ENCODE peak calls at places on chromosomes 11 and 22, in ten cellular contexts. B is mesenchymal stem cell, K is colonic mucosa, F is NB4, Y is foreskin fibroblast, Z is BE2C, I is heart left ventricle, P is PC-3, E is SJSA1, G is heart right ventricle. S is an unnamed sample.

GRCh38 chr11:66543263-66544107 is 2.4 kb downstream of the ZDHHC24 start:
- DNase-seq in B (peak), K (peak), F (no peak), Y (peak), Z (peak), I (peak), P (no peak), E (no peak), G (peak), S (no peak)

GRCh38 chr11:128624269-128625170 is 37.2 kb upstream of the ETS1 start:
- DNase-seq in B (no peak), K (no peak), F (peak), Y (no peak), Z (no peak), I (no peak), P (no peak), E (no peak), G (no peak), S (peak)

GRCh38 chr11:117181586-117182550 is 3.3 kb downstream of the SIDT2 start:
- DNase-seq in B (no peak), K (peak), F (no peak), Y (no peak), Z (no peak), I (no peak), P (no peak), E (no peak), G (no peak), S (peak)

GRCh38 chr11:118572075-118572913 is at the start of gene ARCN1:
- DNase-seq in B (peak), K (peak), F (peak), Y (peak), Z (peak), I (peak), P (peak), E (peak), G (peak), S (peak)

GRCh38 chr11:35717043-35717442 is 54.5 kb downstream of the TRIM44 start:
- DNase-seq in B (no peak), K (no peak), F (no peak), Y (no peak), Z (peak), I (no peak), P (peak), E (no peak), G (no peak), S (no peak)

GRCh38 chr22:37060801-37061610 is 9.5 kb downstream of the KCTD17 start:
- DNase-seq in B (no peak), K (no peak), F (no peak), Y (no peak), Z (no peak), I (no peak), P (no peak), E (no peak), G (peak), S (no peak)

GRCh38 chr11:92257536-92257935 is 32.9 kb downstream of the FAT3 start:
- DNase-seq in B (no peak), K (no peak), F (no peak), Y (no peak), Z (no peak), I (no peak), P (no peak), E (no peak), G (no peak), S (no peak)

GRCh38 chr22:47388331-47388730 is 625.9 kb downstream of the TBC1D22A start:
- DNase-seq in B (no peak), K (no peak), F (no peak), Y (no peak), Z (no peak), I (no peak), P (no peak), E (no peak), G (no peak), S (peak)

GRCh38 chr11:108632041-108632440 is 32.8 kb upstream of the DDX10 start:
- DNase-seq in B (no peak), K (no peak), F (no peak), Y (no peak), Z (no peak), I (no peak), P (no peak), E (no peak), G (no peak), S (no peak)

GRCh38 chr22:47396515-47396914 is 634.1 kb downstream of the TBC1D22A start:
- DNase-seq in B (no peak), K (no peak), F (no peak), Y (no peak), Z (no peak), I (no peak), P (no peak), E (no peak), G (no peak), S (no peak)

GRCh38 chr11:14972581-14973490 is 685 bp upstream of the CALCA start:
- DNase-seq in B (no peak), K (no peak), F (no peak), Y (no peak), Z (no peak), I (no peak), P (no peak), E (no peak), G (no peak), S (no peak)

GRCh38 chr11:125171974-125172373 is 7.4 kb downstream of the PKNOX2 start:
- DNase-seq in B (no peak), K (no peak), F (no peak), Y (no peak), Z (no peak), I (no peak), P (no peak), E (no peak), G (no peak), S (no peak)

GRCh38 chr11:62129610-62130497 is 6.0 kb downstream of the INCENP start:
- DNase-seq in B (no peak), K (no peak), F (no peak), Y (no peak), Z (no peak), I (no peak), P (no peak), E (peak), G (no peak), S (peak)

GRCh38 chr22:22593964-22594656 is 35.0 kb upstream of the PRAME start:
- DNase-seq in B (peak), K (peak), F (peak), Y (peak), Z (peak), I (no peak), P (peak), E (no peak), G (peak), S (peak)

GRCh38 chr22:20118572-20119020 is 1.6 kb upstream of the TRMT2A start:
- DNase-seq in B (no peak), K (no peak), F (no peak), Y (no peak), Z (peak), I (peak), P (no peak), E (no peak), G (no peak), S (no peak)

GRCh38 chr22:29266564-29267461 is 968 bp downstream of the RHBDD3 start:
- DNase-seq in B (peak), K (no peak), F (peak), Y (no peak), Z (peak), I (no peak), P (no peak), E (no peak), G (no peak), S (peak)

GRCh38 chr22:29265306-29265705 is 2.5 kb downstream of the RHBDD3 start:
- DNase-seq in B (no peak), K (no peak), F (no peak), Y (no peak), Z (no peak), I (peak), P (no peak), E (no peak), G (no peak), S (no peak)

GRCh38 chr22:29267462-29267857 is 321 bp downstream of the RHBDD3 start:
- DNase-seq in B (no peak), K (peak), F (no peak), Y (no peak), Z (no peak), I (no peak), P (no peak), E (no peak), G (no peak), S (no peak)

GRCh38 chr22:29267858-29268510 is at the start of the genes EWSR1 and RHBDD3:
- DNase-seq in B (peak), K (peak), F (peak), Y (peak), Z (peak), I (peak), P (peak), E (peak), G (peak), S (peak)

GRCh38 chr22:29265929-29266328 is 1.9 kb downstream of the RHBDD3 start:
- DNase-seq in B (no peak), K (no peak), F (no peak), Y (peak), Z (no peak), I (no peak), P (no peak), E (no peak), G (no peak), S (no peak)
- H3K4me3 ChIP-seq in B (no peak), K (no peak), F (peak), Y (peak), Z (no peak), I (no peak), P (peak), E (no peak), G (no peak), S (no peak)

DNA sequence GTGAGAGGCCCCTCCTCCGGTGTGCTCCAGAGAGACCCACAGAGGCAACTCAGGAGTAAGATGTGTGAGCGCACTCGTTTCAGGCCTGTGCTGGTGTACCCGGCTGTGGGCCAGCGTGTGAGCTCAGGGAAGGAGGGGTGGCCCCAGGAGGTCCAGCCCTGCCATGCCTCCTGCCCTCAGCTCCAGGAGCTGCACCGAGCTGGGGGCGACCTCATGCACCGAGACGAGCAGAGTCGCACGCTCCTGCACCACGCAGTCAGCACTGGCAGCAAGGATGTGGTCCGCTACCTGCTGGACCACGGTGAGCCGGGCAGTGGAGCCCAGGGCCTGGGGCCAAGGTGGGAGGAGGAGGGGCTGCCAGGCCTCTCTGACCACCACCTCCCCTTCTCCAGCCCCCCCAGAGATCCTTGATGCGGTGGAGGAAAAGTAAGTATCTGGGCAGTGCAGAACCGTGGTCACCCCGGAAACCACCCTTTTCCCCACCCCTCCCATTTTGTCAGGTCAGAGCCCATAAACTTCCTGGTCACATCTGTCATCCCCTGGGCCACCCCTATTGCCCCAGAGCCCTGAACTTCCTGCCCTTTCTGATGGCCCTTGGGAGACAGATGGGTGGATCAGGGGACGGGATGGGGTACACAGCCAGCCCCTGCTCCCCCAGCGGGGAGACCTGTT is 2.5 kb upstream of the MDK start:
- DNase-seq in B (no peak), K (no peak), F (peak), Y (no peak), Z (no peak), I (no peak), P (no peak), E (no peak), G (peak), S (no peak)
- H3K4me3 ChIP-seq in B (no peak), K (no peak), F (no peak), Y (no peak), Z (no peak), I (no peak), P (no peak), E (no peak), G (no peak), S (no peak)

GRCh38 chr11:73140213-73141030 is 1.7 kb downstream of the FCHSD2 start:
- DNase-seq in B (peak), K (peak), F (peak), Y (no peak), Z (peak), I (peak), P (peak), E (no peak), G (peak), S (peak)
- H3K4me3 ChIP-seq in B (peak), K (peak), F (peak), Y (peak), Z (peak), I (peak), P (peak), E (peak), G (peak), S (peak)

GRCh38 chr11:69997352-69997751 is 80.8 kb upstream of the ANO1 start:
- DNase-seq in B (no peak), K (no peak), F (no peak), Y (no peak), Z (no peak), I (no peak), P (no peak), E (no peak), G (no peak), S (peak)

GRCh38 chr11:70000228-70000627 is 77.9 kb upstream of the ANO1 start:
- DNase-seq in B (no peak), K (no peak), F (no peak), Y (no peak), Z (no peak), I (no peak), P (no peak), E (no peak), G (no peak), S (no peak)

GRCh38 chr11:69999721-70000120 is 78.4 kb upstream of the ANO1 start:
- DNase-seq in B (no peak), K (no peak), F (no peak), Y (no peak), Z (no peak), I (no peak), P (no peak), E (no peak), G (no peak), S (no peak)

GRCh38 chr11:70005107-70005818 is 72.9 kb upstream of the ANO1 start:
- DNase-seq in B (peak), K (no peak), F (no peak), Y (peak), Z (no peak), I (no peak), P (peak), E (peak), G (no peak), S (no peak)

DNA sequence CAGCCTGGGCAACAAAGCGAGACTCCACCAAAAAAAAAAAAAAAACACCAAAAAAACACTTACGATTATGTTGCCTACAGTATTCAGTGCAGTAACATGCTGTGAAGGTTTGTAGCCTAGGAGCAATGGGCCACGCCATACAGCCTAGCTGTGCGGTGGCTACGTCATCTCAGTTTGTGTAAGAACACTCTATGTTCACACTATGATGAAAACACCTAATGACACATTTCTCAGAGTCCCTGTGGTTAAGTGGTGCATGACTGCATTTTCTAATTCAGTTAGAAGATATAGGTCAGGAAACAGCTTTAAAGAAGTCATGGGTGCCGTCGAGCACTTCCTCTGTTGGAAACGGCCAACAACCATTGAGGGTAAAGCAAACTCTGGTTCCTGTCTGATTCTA is 75.7 kb upstream of the ANO1 start:
- DNase-seq in B (no peak), K (no peak), F (peak), Y (no peak), Z (no peak), I (no peak), P (no peak), E (no peak), G (no peak), S (no peak)
- H3K4me3 ChIP-seq in B (no peak), K (no peak), F (no peak), Y (no peak), Z (no peak), I (no peak), P (no peak), E (no peak), G (no peak), S (no peak)

GRCh38 chr11:13220148-13220547 is 57.4 kb upstream of the BMAL1 start:
- DNase-seq in B (no peak), K (no peak), F (no peak), Y (no peak), Z (peak), I (no peak), P (no peak), E (no peak), G (no peak), S (no peak)

GRCh38 chr11:13215157-13215556 is 62.4 kb upstream of the BMAL1 start:
- DNase-seq in B (peak), K (no peak), F (no peak), Y (peak), Z (no peak), I (no peak), P (peak), E (peak), G (no peak), S (no peak)

GRCh38 chr11:13221722-13222121 is 55.9 kb upstream of the BMAL1 start:
- DNase-seq in B (peak), K (no peak), F (no peak), Y (no peak), Z (no peak), I (no peak), P (no peak), E (no peak), G (no peak), S (no peak)

GRCh38 chr11:13214276-13214865 is 63.2 kb upstream of the BMAL1 start:
- DNase-seq in B (no peak), K (no peak), F (no peak), Y (no peak), Z (no peak), I (no peak), P (no peak), E (no peak), G (no peak), S (no peak)

GRCh38 chr11:13216019-13217006 is 61.3 kb upstream of the BMAL1 start:
- DNase-seq in B (peak), K (no peak), F (peak), Y (peak), Z (no peak), I (no peak), P (peak), E (peak), G (no peak), S (no peak)
- H3K4me3 ChIP-seq in B (no peak), K (no peak), F (no peak), Y (no peak), Z (no peak), I (no peak), P (peak), E (no peak), G (no peak), S (no peak)

S was measured in right lobe of liver.